ENCODE peak calls at places on chromosome 20, in four cellular contexts. U, N, D and Y are unnamed samples.

GRCh38 chr20:19392344-19393140 is 180.1 kb downstream of the SLC24A3 start:
- DNase-seq in U (no peak), D (no peak), N (no peak), Y (no peak)

GRCh38 chr20:13930246-13930645 is 60.2 kb downstream of the SEL1L2 start:
- DNase-seq in N (no peak), U (no peak), D (no peak), Y (no peak)

GRCh38 chr20:49268600-49269365 is 9.1 kb downstream of the ZNFX1 start:
- DNase-seq in N (no peak), U (no peak), D (no peak), Y (no peak)

GRCh38 chr20:47456952-47457724 is 44.5 kb upstream of the NCOA3 start:
- DNase-seq in U (no peak), D (no peak), N (no peak), Y (no peak)

GRCh38 chr20:19176483-19176882 is 36.0 kb upstream of the SLC24A3 start:
- DNase-seq in U (no peak), N (no peak), D (no peak), Y (no peak)

GRCh38 chr20:57589728-57590484 is 29.0 kb downstream of the PCK1 start:
- DNase-seq in N (no peak), U (no peak), D (no peak), Y (no peak)

GRCh38 chr20:38421915-38422314 is 13.2 kb downstream of the SNHG17 start:
- DNase-seq in U (no peak), D (no peak), N (no peak), Y (no peak)

GRCh38 chr20:61252601-61253263 is 671 bp downstream of the CDH4 start:
- DNase-seq in N (no peak), U (no peak), D (no peak), Y (no peak)

GRCh38 chr20:41889871-41890224 is 271.7 kb upstream of the CHD6 start:
- DNase-seq in N (no peak), U (no peak), D (no peak), Y (no peak)

GRCh38 chr20:49669601-49670189 is 44.0 kb downstream of the B4GALT5 start:
- DNase-seq in N (peak), U (no peak), D (no peak), Y (no peak)

GRCh38 chr20:23198815-23199214 is 112.7 kb upstream of the CD93 start:
- DNase-seq in U (no peak), D (no peak), N (no peak), Y (no peak)

GRCh38 chr20:47532002-47532401 is 30.3 kb downstream of the NCOA3 start:
- DNase-seq in N (no peak), D (no peak), U (no peak), Y (no peak)

GRCh38 chr20:52552181-52552872 is 360.7 kb upstream of the ZFP64 start:
- DNase-seq in U (no peak), N (no peak), D (no peak), Y (no peak)

GRCh38 chr20:22691369-22692118 is 107.2 kb upstream of the FOXA2 start:
- DNase-seq in N (no peak), D (peak), U (peak), Y (peak)

GRCh38 chr20:49831770-49832631 is 19.4 kb downstream of the SLC9A8 start:
- DNase-seq in N (no peak), U (no peak), D (no peak), Y (no peak)

GRCh38 chr20:39849664-39850063 is 839.4 kb downstream of the MAFB start:
- DNase-seq in U (no peak), D (no peak), N (no peak), Y (no peak)

GRCh38 chr20:21397341-21398108 is at the start of gene NKX2-4:
- DNase-seq in D (no peak), N (no peak), U (no peak), Y (no peak)

GRCh38 chr20:41170386-41171105 is 33.2 kb downstream of the PLCG1 start:
- DNase-seq in N (no peak), U (no peak), D (no peak), Y (no peak)

GRCh38 chr20:3785240-3786125 is 1.1 kb downstream of the CENPB start:
- DNase-seq in D (peak), N (no peak), U (no peak), Y (no peak)

GRCh38 chr20:53857723-53858236 is 212.6 kb downstream of the BCAS1 start:
- DNase-seq in U (no peak), N (no peak), D (no peak), Y (no peak)

GRCh38 chr20:1802385-1803215 is 92.6 kb upstream of the SIRPA start:
- DNase-seq in N (no peak), U (peak), D (peak), Y (peak)

GRCh38 chr20:49593441-49594142 is 25.7 kb upstream of the PTGIS start:
- DNase-seq in D (no peak), U (no peak), N (no peak), Y (no peak)

GRCh38 chr20:4585104-4585753 is 136.5 kb upstream of the PRND start:
- DNase-seq in U (no peak), D (no peak), N (no peak), Y (no peak)

GRCh38 chr20:36919715-36920333 is 31.7 kb downstream of the SAMHD1 start:
- DNase-seq in D (peak), U (peak), N (peak), Y (peak)

GRCh38 chr20:870758-871157 is 37.2 kb downstream of the FAM110A start:
- DNase-seq in U (no peak), D (no peak), N (no peak), Y (no peak)

GRCh38 chr20:54642733-54643667 is 167.6 kb downstream of the DOK5 start:
- DNase-seq in N (no peak), D (no peak), U (no peak), Y (no peak)

GRCh38 chr20:48437146-48437545 is 390.7 kb downstream of the PREX1 start:
- DNase-seq in N (no peak), D (no peak), U (no peak), Y (no peak)

GRCh38 chr20:41783423-41784220 is 165.4 kb upstream of the CHD6 start:
- DNase-seq in D (no peak), U (no peak), N (peak), Y (no peak)

GRCh38 chr20:32431457-32431856 is 73.3 kb downstream of the ASXL1 start:
- DNase-seq in U (no peak), N (no peak), D (no peak), Y (no peak)

GRCh38 chr20:38628580-38629470 is 27.2 kb downstream of the ARHGAP40 start:
- DNase-seq in U (no peak), D (no peak), N (no peak), Y (no peak)

GRCh38 chr20:53609501-53610445 is 16.1 kb upstream of the ZNF217 start:
- DNase-seq in D (peak), U (peak), N (no peak), Y (no peak)

GRCh38 chr20:2509794-2510193 is 1.1 kb upstream of the ZNF343 start:
- DNase-seq in N (no peak), U (no peak), D (no peak), Y (no peak)

GRCh38 chr20:51127713-51128112 is 104.8 kb upstream of the KCNG1 start:
- DNase-seq in U (no peak), N (no peak), D (no peak), Y (no peak)
- TF ChIP-seq SPI1 in U (no peak), N (no peak), D (no peak), Y (no peak)

GRCh38 chr20:63540417-63541186 is 3.4 kb upstream of the PTK6 start:
- DNase-seq in N (no peak), U (no peak), D (no peak), Y (no peak)

GRCh38 chr20:63541371-63541770 is 4.2 kb upstream of the PTK6 start:
- DNase-seq in D (no peak), U (no peak), N (no peak), Y (no peak)

GRCh38 chr20:63542696-63543095 is 4.9 kb downstream of the SRMS start:
- DNase-seq in N (no peak), U (no peak), D (no peak), Y (peak)

GRCh38 chr20:63543131-63543530 is 4.4 kb downstream of the SRMS start:
- DNase-seq in U (no peak), D (no peak), N (no peak), Y (no peak)

GRCh38 chr20:63542031-63542559 is 4.9 kb upstream of the PTK6 start:
- DNase-seq in D (peak), U (peak), N (no peak), Y (no peak)
- TF ChIP-seq POLR2AphosphoS5 in D (no peak), U (no peak), N (no peak), Y (no peak)

GRCh38 chr20:44414808-44415207 is 59.3 kb downstream of the HNF4A start:
- DNase-seq in D (no peak), U (no peak), N (no peak), Y (no peak)
- TF ChIP-seq SPI1 in D (no peak), U (no peak), N (no peak), Y (no peak)

GRCh38 chr20:60070791-60071190 is 112.6 kb downstream of the CDH26 start:
- DNase-seq in N (no peak), D (no peak), U (no peak), Y (no peak)

GRCh38 chr20:60073086-60073485 is 114.9 kb downstream of the CDH26 start:
- DNase-seq in N (no peak), U (no peak), D (no peak), Y (no peak)

GRCh38 chr20:60073504-60073903 is 115.3 kb downstream of the CDH26 start:
- DNase-seq in U (no peak), N (no peak), D (no peak), Y (no peak)

GRCh38 chr20:60071965-60072364 is 113.7 kb downstream of the CDH26 start:
- DNase-seq in D (no peak), N (no peak), U (no peak), Y (no peak)

GRCh38 chr20:60074276-60074675 is 116.1 kb downstream of the CDH26 start:
- DNase-seq in N (no peak), D (no peak), U (no peak), Y (no peak)
- TF ChIP-seq POLR2AphosphoS5 in N (no peak), D (no peak), U (no peak), Y (no peak)

GRCh38 chr20:12171927-12172581 is 254.4 kb downstream of the BTBD3 start:
- DNase-seq in N (no peak), U (no peak), D (no peak), Y (no peak)

GRCh38 chr20:12170406-12170805 is 252.7 kb downstream of the BTBD3 start:
- DNase-seq in U (no peak), D (no peak), N (no peak), Y (no peak)

GRCh38 chr20:12166053-12166717 is 248.5 kb downstream of the BTBD3 start:
- DNase-seq in D (no peak), U (no peak), N (no peak), Y (no peak)
- TF ChIP-seq SPI1 in D (no peak), U (peak), N (peak), Y (peak)

DNA sequence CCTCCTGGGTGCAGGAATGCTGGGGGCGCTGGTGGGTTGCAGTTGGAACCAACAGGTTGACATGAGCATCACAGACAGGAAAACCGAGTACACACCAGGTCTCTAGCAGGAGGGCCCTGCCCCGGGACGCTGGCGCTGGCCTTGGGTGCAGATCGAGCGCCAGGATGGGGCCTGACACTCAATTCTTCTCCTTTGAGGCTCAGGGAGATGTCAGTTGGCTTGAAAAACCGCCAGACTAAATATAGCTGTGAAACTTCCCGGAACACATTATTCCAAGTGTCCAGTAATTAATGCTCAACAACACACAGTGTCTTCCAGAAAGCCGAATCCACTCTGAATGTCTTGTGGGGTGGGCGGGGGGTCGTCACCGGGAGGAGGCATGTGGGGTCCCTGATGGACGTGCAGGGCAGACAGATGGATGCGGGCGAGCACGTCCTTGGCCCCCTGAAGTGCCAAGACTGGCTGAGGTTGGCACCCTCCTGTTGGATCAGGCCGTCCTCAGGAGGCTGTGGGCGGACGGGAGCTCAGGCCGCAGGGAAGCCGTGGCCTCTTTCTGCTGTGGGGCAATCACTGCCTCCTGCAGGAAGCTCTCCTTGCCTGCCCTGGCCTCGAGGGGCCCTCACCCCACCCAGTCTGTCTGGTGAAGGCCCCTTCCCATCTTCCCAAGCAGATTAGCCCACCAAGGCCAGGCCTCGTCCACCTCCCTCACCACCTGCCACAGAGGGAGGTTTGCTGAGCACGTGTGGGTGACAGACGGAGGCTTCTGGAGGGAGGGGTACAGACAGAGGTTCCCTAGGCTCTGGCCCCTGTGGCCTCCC is 19.4 kb upstream of the GATA5 start:
- DNase-seq in D (no peak), U (no peak), N (no peak), Y (no peak)
- TF ChIP-seq POLR2AphosphoS5 in D (no peak), U (no peak), N (no peak), Y (no peak)

GRCh38 chr20:24747015-24747712 is 201.9 kb upstream of the CST7 start:
- DNase-seq in U (no peak), D (no peak), N (no peak), Y (no peak)
- TF ChIP-seq SPI1 in U (no peak), D (no peak), N (no peak), Y (no peak)

GRCh38 chr20:8933391-8933807 is 135.5 kb upstream of the PLCB4 start:
- DNase-seq in D (no peak), N (no peak), U (no peak), Y (no peak)
- TF ChIP-seq POLR2AphosphoS5 in D (no peak), N (no peak), U (no peak), Y (no peak)

GRCh38 chr20:16846011-16846410 is 97.9 kb downstream of the OTOR start:
- DNase-seq in D (no peak), U (no peak), N (no peak), Y (no peak)
- TF ChIP-seq SPI1 in D (no peak), U (no peak), N (no peak), Y (no peak)

GRCh38 chr20:5729348-5729747 is 20.9 kb upstream of the SHLD1 start:
- DNase-seq in N (no peak), U (no peak), D (no peak), Y (no peak)

GRCh38 chr20:5735845-5736530 is 14.2 kb upstream of the SHLD1 start:
- DNase-seq in D (no peak), U (no peak), N (no peak), Y (no peak)

GRCh38 chr20:5730131-5730530 is 20.1 kb upstream of the SHLD1 start:
- DNase-seq in N (no peak), U (no peak), D (no peak), Y (no peak)

GRCh38 chr20:5734559-5735137 is 15.6 kb upstream of the SHLD1 start:
- DNase-seq in U (no peak), N (no peak), D (no peak), Y (no peak)

GRCh38 chr20:5731753-5732366 is 18.3 kb upstream of the SHLD1 start:
- DNase-seq in U (peak), N (no peak), D (no peak), Y (no peak)
- TF ChIP-seq POLR2AphosphoS5 in U (no peak), N (no peak), D (no peak), Y (no peak)